ENCODE peak calls at places on chromosomes 2 and 18, in six cellular contexts. One of them, this sample, is unnamed.

GRCh38 chr2:147854557-147855134 is 9.8 kb downstream of the ACVR2A start:
- DNase-seq in retina: no peak
- DNase-seq in HT1080: no peak
- DNase-seq in fibroblast of lung: no peak
- DNase-seq in occipital lobe: no peak
- DNase-seq in astrocyte of the spinal cord: no peak
- DNase-seq in this sample: no peak

GRCh38 chr2:108632748-108633147 is 86.5 kb upstream of the RANBP2 start:
- DNase-seq in retina: no peak
- DNase-seq in HT1080: no peak
- DNase-seq in fibroblast of lung: no peak
- DNase-seq in occipital lobe: no peak
- DNase-seq in astrocyte of the spinal cord: no peak
- DNase-seq in this sample: no peak

GRCh38 chr2:43634604-43635306 is 2.3 kb upstream of the PLEKHH2 start:
- DNase-seq in retina: no peak
- DNase-seq in HT1080: peak
- DNase-seq in fibroblast of lung: peak
- DNase-seq in occipital lobe: no peak
- DNase-seq in astrocyte of the spinal cord: peak
- DNase-seq in this sample: peak

GRCh38 chr2:189409136-189409535 is 32.1 kb upstream of the WDR75 start:
- DNase-seq in retina: no peak
- DNase-seq in HT1080: no peak
- DNase-seq in fibroblast of lung: peak
- DNase-seq in occipital lobe: no peak
- DNase-seq in astrocyte of the spinal cord: no peak
- DNase-seq in this sample: no peak

GRCh38 chr2:178200331-178200730 is 6.0 kb downstream of the OSBPL6 start:
- DNase-seq in retina: no peak
- DNase-seq in HT1080: no peak
- DNase-seq in fibroblast of lung: no peak
- DNase-seq in occipital lobe: no peak
- DNase-seq in astrocyte of the spinal cord: no peak
- DNase-seq in this sample: no peak

GRCh38 chr18:32454667-32455066 is 16.0 kb downstream of the GAREM1 start:
- DNase-seq in retina: no peak
- DNase-seq in HT1080: no peak
- DNase-seq in fibroblast of lung: no peak
- DNase-seq in occipital lobe: no peak
- DNase-seq in astrocyte of the spinal cord: no peak
- DNase-seq in this sample: peak

GRCh38 chr2:164009801-164010337 is 274.1 kb upstream of the FIGN start:
- DNase-seq in retina: peak
- DNase-seq in HT1080: no peak
- DNase-seq in fibroblast of lung: no peak
- DNase-seq in occipital lobe: no peak
- DNase-seq in astrocyte of the spinal cord: no peak
- DNase-seq in this sample: no peak

GRCh38 chr2:239374896-239375277 is 25.9 kb downstream of the HDAC4 start:
- DNase-seq in retina: no peak
- DNase-seq in HT1080: no peak
- DNase-seq in fibroblast of lung: no peak
- DNase-seq in occipital lobe: no peak
- DNase-seq in astrocyte of the spinal cord: no peak
- DNase-seq in this sample: no peak

GRCh38 chr2:42901076-42901645 is 108.8 kb upstream of the HAAO start:
- DNase-seq in retina: no peak
- DNase-seq in HT1080: peak
- DNase-seq in fibroblast of lung: peak
- DNase-seq in occipital lobe: no peak
- DNase-seq in astrocyte of the spinal cord: peak
- DNase-seq in this sample: peak